ENCODE peak calls at places on chromosomes 4 and X, in seven cellular contexts. One of them, this sample, is unnamed.

GRCh38 chrX:115268421-115268820 is 21.1 kb upstream of the LUZP4 start:
- DNase-seq in GM23248: peak; percentile 7
- DNase-seq in amniotic epithelial cell: no peak
- DNase-seq in pulmonary artery endothelial cell: no peak
- DNase-seq in stimulated activated CD8-positive, alpha-beta memory T cell treated with anti-CD3 and anti-CD28 coated beads, Interleukin-2, amount 100 ng/mL, for 1 hour: no peak
- DNase-seq in CD4-positive, alpha-beta T cell: no peak
- DNase-seq in NCI-H2029 treated with DMSO at 0.1 percent for 48 hours: no peak
- DNase-seq in this sample: no peak

GRCh38 chrX:3262906-3263305 is 83.5 kb downstream of the MXRA5 start:
- DNase-seq in amniotic epithelial cell: peak; percentile 83
- DNase-seq in NCI-H2029 treated with DMSO at 0.1 percent for 48 hours: no peak
- DNase-seq in GM23248: peak; percentile 87
- DNase-seq in CD4-positive, alpha-beta T cell: no peak
- DNase-seq in pulmonary artery endothelial cell: peak; percentile 15
- DNase-seq in stimulated activated CD8-positive, alpha-beta memory T cell treated with anti-CD3 and anti-CD28 coated beads, Interleukin-2, amount 100 ng/mL, for 1 hour: no peak
- DNase-seq in this sample: peak; percentile 82

GRCh38 chr4:67134616-67135015 is 410.7 kb downstream of the CENPC start:
- DNase-seq in NCI-H2029 treated with DMSO at 0.1 percent for 48 hours: no peak
- DNase-seq in amniotic epithelial cell: no peak
- DNase-seq in stimulated activated CD8-positive, alpha-beta memory T cell treated with anti-CD3 and anti-CD28 coated beads, Interleukin-2, amount 100 ng/mL, for 1 hour: no peak
- DNase-seq in GM23248: no peak
- DNase-seq in CD4-positive, alpha-beta T cell: no peak
- DNase-seq in pulmonary artery endothelial cell: no peak
- DNase-seq in this sample: peak; percentile 5

GRCh38 chr4:78938868-78939666 is at the start of gene PAQR3:
- DNase-seq in stimulated activated CD8-positive, alpha-beta memory T cell treated with anti-CD3 and anti-CD28 coated beads, Interleukin-2, amount 100 ng/mL, for 1 hour: peak; percentile 75
- DNase-seq in NCI-H2029 treated with DMSO at 0.1 percent for 48 hours: peak; percentile 20
- DNase-seq in GM23248: peak; percentile 94
- DNase-seq in amniotic epithelial cell: peak; percentile 62
- DNase-seq in pulmonary artery endothelial cell: peak; percentile 29
- DNase-seq in CD4-positive, alpha-beta T cell: peak; percentile 80
- DNase-seq in this sample: peak; percentile 79

GRCh38 chrX:73932522-73932921 is 369.5 kb downstream of the CHIC1 start:
- DNase-seq in pulmonary artery endothelial cell: no peak
- DNase-seq in CD4-positive, alpha-beta T cell: no peak
- DNase-seq in amniotic epithelial cell: no peak
- DNase-seq in NCI-H2029 treated with DMSO at 0.1 percent for 48 hours: no peak
- DNase-seq in GM23248: no peak
- DNase-seq in stimulated activated CD8-positive, alpha-beta memory T cell treated with anti-CD3 and anti-CD28 coated beads, Interleukin-2, amount 100 ng/mL, for 1 hour: no peak
- DNase-seq in this sample: no peak

GRCh38 chrX:138765061-138765460 is 53.5 kb upstream of the FGF13 start:
- DNase-seq in NCI-H2029 treated with DMSO at 0.1 percent for 48 hours: no peak
- DNase-seq in CD4-positive, alpha-beta T cell: no peak
- DNase-seq in GM23248: peak; percentile 80
- DNase-seq in stimulated activated CD8-positive, alpha-beta memory T cell treated with anti-CD3 and anti-CD28 coated beads, Interleukin-2, amount 100 ng/mL, for 1 hour: no peak
- DNase-seq in pulmonary artery endothelial cell: no peak
- DNase-seq in amniotic epithelial cell: no peak
- DNase-seq in this sample: no peak

GRCh38 chrX:17242470-17242869 is 132.5 kb upstream of the NHS start:
- DNase-seq in GM23248: peak; percentile 52
- DNase-seq in pulmonary artery endothelial cell: no peak
- DNase-seq in CD4-positive, alpha-beta T cell: peak; percentile 8
- DNase-seq in amniotic epithelial cell: peak; percentile 3
- DNase-seq in NCI-H2029 treated with DMSO at 0.1 percent for 48 hours: peak; percentile 10
- DNase-seq in stimulated activated CD8-positive, alpha-beta memory T cell treated with anti-CD3 and anti-CD28 coated beads, Interleukin-2, amount 100 ng/mL, for 1 hour: no peak
- DNase-seq in this sample: peak; percentile 60

GRCh38 chr4:131526686-131527085 is 1622.4 kb upstream of the PCDH10 start:
- DNase-seq in pulmonary artery endothelial cell: no peak
- DNase-seq in amniotic epithelial cell: peak; percentile 64
- DNase-seq in GM23248: no peak
- DNase-seq in CD4-positive, alpha-beta T cell: no peak
- DNase-seq in stimulated activated CD8-positive, alpha-beta memory T cell treated with anti-CD3 and anti-CD28 coated beads, Interleukin-2, amount 100 ng/mL, for 1 hour: no peak
- DNase-seq in NCI-H2029 treated with DMSO at 0.1 percent for 48 hours: no peak
- DNase-seq in this sample: peak; percentile 18

GRCh38 chr4:181958435-181958834 is 284.8 kb upstream of the TENM3 start:
- DNase-seq in CD4-positive, alpha-beta T cell: no peak
- DNase-seq in GM23248: no peak
- DNase-seq in NCI-H2029 treated with DMSO at 0.1 percent for 48 hours: no peak
- DNase-seq in pulmonary artery endothelial cell: no peak
- DNase-seq in stimulated activated CD8-positive, alpha-beta memory T cell treated with anti-CD3 and anti-CD28 coated beads, Interleukin-2, amount 100 ng/mL, for 1 hour: no peak
- DNase-seq in amniotic epithelial cell: peak; percentile 56
- DNase-seq in this sample: no peak

GRCh38 chr4:105709081-105709450 is 482 bp downstream of the GSTCD start:
- DNase-seq in NCI-H2029 treated with DMSO at 0.1 percent for 48 hours: no peak
- DNase-seq in GM23248: peak; percentile 57
- DNase-seq in CD4-positive, alpha-beta T cell: no peak
- DNase-seq in pulmonary artery endothelial cell: no peak
- DNase-seq in stimulated activated CD8-positive, alpha-beta memory T cell treated with anti-CD3 and anti-CD28 coated beads, Interleukin-2, amount 100 ng/mL, for 1 hour: no peak
- DNase-seq in amniotic epithelial cell: no peak
- DNase-seq in this sample: no peak

GRCh38 chrX:22987452-22987851 is 12.3 kb upstream of the DDX53 start:
- DNase-seq in amniotic epithelial cell: peak; percentile 61
- DNase-seq in GM23248: peak; percentile 26
- DNase-seq in stimulated activated CD8-positive, alpha-beta memory T cell treated with anti-CD3 and anti-CD28 coated beads, Interleukin-2, amount 100 ng/mL, for 1 hour: no peak
- DNase-seq in CD4-positive, alpha-beta T cell: no peak
- DNase-seq in pulmonary artery endothelial cell: no peak
- DNase-seq in NCI-H2029 treated with DMSO at 0.1 percent for 48 hours: no peak
- DNase-seq in this sample: no peak

GRCh38 chrX:117689956-117690355 is 426.7 kb downstream of the KLHL13 start:
- DNase-seq in pulmonary artery endothelial cell: no peak
- DNase-seq in stimulated activated CD8-positive, alpha-beta memory T cell treated with anti-CD3 and anti-CD28 coated beads, Interleukin-2, amount 100 ng/mL, for 1 hour: no peak
- DNase-seq in NCI-H2029 treated with DMSO at 0.1 percent for 48 hours: no peak
- DNase-seq in CD4-positive, alpha-beta T cell: no peak
- DNase-seq in GM23248: no peak
- DNase-seq in amniotic epithelial cell: no peak
- DNase-seq in this sample: no peak

GRCh38 chrX:48508400-48509244 is at the start of gene PORCN:
- DNase-seq in stimulated activated CD8-positive, alpha-beta memory T cell treated with anti-CD3 and anti-CD28 coated beads, Interleukin-2, amount 100 ng/mL, for 1 hour: peak; percentile 65
- DNase-seq in amniotic epithelial cell: peak; percentile 40
- DNase-seq in pulmonary artery endothelial cell: no peak
- DNase-seq in NCI-H2029 treated with DMSO at 0.1 percent for 48 hours: no peak
- DNase-seq in GM23248: peak; percentile 81
- DNase-seq in CD4-positive, alpha-beta T cell: peak; percentile 72
- DNase-seq in this sample: peak; percentile 54

GRCh38 chrX:129540068-129540653 is at the start of gene OCRL:
- DNase-seq in stimulated activated CD8-positive, alpha-beta memory T cell treated with anti-CD3 and anti-CD28 coated beads, Interleukin-2, amount 100 ng/mL, for 1 hour: peak; percentile 25
- DNase-seq in NCI-H2029 treated with DMSO at 0.1 percent for 48 hours: no peak
- DNase-seq in amniotic epithelial cell: peak; percentile 53
- DNase-seq in pulmonary artery endothelial cell: no peak
- DNase-seq in CD4-positive, alpha-beta T cell: peak; percentile 36
- DNase-seq in GM23248: peak; percentile 74
- DNase-seq in this sample: peak; percentile 65

GRCh38 chr4:169397762-169398161 is 127.0 kb upstream of the SH3RF1 start:
- DNase-seq in NCI-H2029 treated with DMSO at 0.1 percent for 48 hours: peak; percentile 94
- DNase-seq in stimulated activated CD8-positive, alpha-beta memory T cell treated with anti-CD3 and anti-CD28 coated beads, Interleukin-2, amount 100 ng/mL, for 1 hour: no peak
- DNase-seq in amniotic epithelial cell: peak; percentile 46
- DNase-seq in GM23248: peak; percentile 65
- DNase-seq in pulmonary artery endothelial cell: no peak
- DNase-seq in CD4-positive, alpha-beta T cell: no peak
- DNase-seq in this sample: peak; percentile 52

GRCh38 chr4:55939437-55939836 is 9.3 kb upstream of the CEP135 start:
- DNase-seq in amniotic epithelial cell: no peak
- DNase-seq in stimulated activated CD8-positive, alpha-beta memory T cell treated with anti-CD3 and anti-CD28 coated beads, Interleukin-2, amount 100 ng/mL, for 1 hour: no peak
- DNase-seq in pulmonary artery endothelial cell: no peak
- DNase-seq in GM23248: no peak
- DNase-seq in CD4-positive, alpha-beta T cell: no peak
- DNase-seq in NCI-H2029 treated with DMSO at 0.1 percent for 48 hours: no peak
- DNase-seq in this sample: no peak

This sample was measured in fibroblast of pulmonary artery.